ENCODE peak calls at places on chromosomes 5 and 9, in six cellular contexts. L, K, D, P, F and T are unnamed samples.

GRCh38 chr5:33370135-33370472 is 70.7 kb upstream of the TARS1 start:
- DNase-seq in L (no peak), K (no peak), D (no peak), P (no peak), F (no peak), T (no peak)

GRCh38 chr9:114902773-114903589 is 27.4 kb downstream of the TNFSF8 start:
- DNase-seq in L (no peak), K (no peak), D (no peak), P (no peak), F (no peak), T (no peak)

GRCh38 chr9:127707766-127708165 is 978 bp downstream of the CFAP157 start:
- DNase-seq in L (no peak), K (no peak), D (no peak), P (no peak), F (no peak), T (no peak)

GRCh38 chr5:102048940-102049339 is 247.1 kb downstream of the SLCO4C1 start:
- DNase-seq in L (no peak), K (no peak), D (no peak), P (no peak), F (no peak), T (no peak)

GRCh38 chr9:125271081-125271480 is 9.5 kb downstream of the GAPVD1 start:
- DNase-seq in L (no peak), K (no peak), D (no peak), P (no peak), F (no peak), T (no peak)

GRCh38 chr9:259405-260404 is 45.0 kb downstream of the DOCK8 start:
- DNase-seq in L (no peak), K (no peak), D (no peak), P (no peak), F (no peak), T (no peak)

GRCh38 chr5:83069406-83069805 is 7.8 kb downstream of the TMEM167A start:
- DNase-seq in L (no peak), K (no peak), D (no peak), P (no peak), F (no peak), T (no peak)

GRCh38 chr9:18675345-18675744 is 201.4 kb downstream of the ADAMTSL1 start:
- DNase-seq in L (no peak), K (no peak), D (no peak), P (no peak), F (no peak), T (no peak)

GRCh38 chr9:129630967-129631672 is 5.2 kb downstream of the NTMT1 start:
- DNase-seq in L (no peak), K (no peak), D (no peak), P (no peak), F (peak; percentile 38), T (no peak)

GRCh38 chr5:122882836-122883235 is 37.4 kb downstream of the SNX24 start:
- DNase-seq in L (no peak), K (no peak), D (no peak), P (no peak), F (no peak), T (no peak)

GRCh38 chr5:177469750-177470525 is 3.5 kb downstream of the DBN1 start:
- DNase-seq in L (no peak), K (no peak), D (no peak), P (no peak), F (no peak), T (no peak)

GRCh38 chr9:98256632-98257218 is 1.3 kb upstream of the TBC1D2 start:
- DNase-seq in L (no peak), K (peak; percentile 26), D (peak; percentile 25), P (no peak), F (no peak), T (no peak)

GRCh38 chr5:82641362-82641988 is 363.3 kb upstream of the RPS23 start:
- DNase-seq in L (peak; percentile 80), K (peak; percentile 64), D (peak; percentile 91), P (peak; percentile 66), F (peak; percentile 58), T (peak; percentile 62)

GRCh38 chr5:130198927-130199326 is 294.7 kb downstream of the CHSY3 start:
- DNase-seq in L (no peak), K (no peak), D (no peak), P (no peak), F (no peak), T (no peak)

GRCh38 chr9:71506821-71507220 is 261.5 kb downstream of the CEMIP2 start:
- DNase-seq in L (no peak), K (peak; percentile 12), D (no peak), P (peak; percentile 49), F (no peak), T (no peak)

GRCh38 chr9:21015122-21015815 is 16.2 kb downstream of the HACD4 start:
- DNase-seq in L (no peak), K (no peak), D (no peak), P (no peak), F (no peak), T (no peak)

GRCh38 chr5:111453747-111454146 is 58.6 kb downstream of the STARD4 start:
- DNase-seq in L (no peak), K (no peak), D (no peak), P (no peak), F (no peak), T (no peak)

GRCh38 chr5:84403773-84404172 is 19.1 kb upstream of the EDIL3 start:
- DNase-seq in L (no peak), K (no peak), D (no peak), P (no peak), F (no peak), T (no peak)

GRCh38 chr5:81045389-81045807 is 85.2 kb downstream of the RASGRF2 start:
- DNase-seq in L (no peak), K (no peak), D (no peak), P (no peak), F (no peak), T (no peak)

GRCh38 chr9:33813712-33814641 is 3.0 kb upstream of the UBE2R2 start:
- DNase-seq in L (no peak), K (peak; percentile 14), D (peak; percentile 83), P (no peak), F (peak; percentile 69), T (peak; percentile 81)

GRCh38 chr5:83718195-83718825 is 2.3 kb downstream of the HAPLN1 start:
- DNase-seq in L (peak; percentile 40), K (no peak), D (peak; percentile 63), P (no peak), F (no peak), T (peak; percentile 47)

GRCh38 chr5:31809037-31809910 is 170.3 kb downstream of the PDZD2 start:
- DNase-seq in L (peak; percentile 44), K (peak; percentile 44), D (peak; percentile 86), P (peak; percentile 78), F (peak; percentile 65), T (no peak)